ENCODE peak calls at places on chromosomes 11 and 22, in four cellular contexts. F, P, T and L are unnamed samples.

GRCh38 chr11:9823887-9824385 is 160.1 kb downstream of the SWAP70 start:
- DNase-seq in P (no peak), F (no peak), T (no peak), L (no peak)

GRCh38 chr11:111400595-111400994 is 21.5 kb upstream of the POU2AF1 start:
- DNase-seq in T (no peak), P (no peak), F (no peak), L (no peak)

GRCh38 chr22:27110985-27111451 is 453.6 kb downstream of the MIAT start:
- DNase-seq in T (no peak), F (no peak), P (no peak), L (no peak)

GRCh38 chr11:62132188-62132587 is 8.4 kb downstream of the INCENP start:
- DNase-seq in F (peak), T (no peak), P (no peak), L (peak)

GRCh38 chr11:61061081-61061826 is 41.0 kb upstream of the CD5 start:
- DNase-seq in F (peak), P (no peak), T (no peak), L (peak)

GRCh38 chr11:38718659-38719058 is 2120.6 kb upstream of the RAG2 start:
- DNase-seq in T (no peak), F (peak), P (no peak), L (peak)

GRCh38 chr11:115521874-115522273 is 17.7 kb upstream of the CADM1 start:
- DNase-seq in F (no peak), T (no peak), P (no peak), L (no peak)

GRCh38 chr11:66478823-66479740 is 1.2 kb upstream of the DPP3 start:
- DNase-seq in F (peak), T (no peak), P (peak), L (peak)

GRCh38 chr22:19851291-19852176 is 3.1 kb downstream of the GNB1L start:
- DNase-seq in T (no peak), F (no peak), P (no peak), L (no peak)

GRCh38 chr11:27857588-27857987 is 157.3 kb upstream of the BDNF start:
- DNase-seq in F (no peak), P (no peak), T (no peak), L (no peak)

GRCh38 chr22:19548964-19549363 is 24.8 kb upstream of the CLDN5 start:
- DNase-seq in F (no peak), P (no peak), T (no peak), L (no peak)

GRCh38 chr11:37108436-37109204 is 510.6 kb upstream of the RAG2 start:
- DNase-seq in F (no peak), T (no peak), P (no peak), L (no peak)

GRCh38 chr11:86502137-86502536 is 127.5 kb downstream of the CCDC81 start:
- DNase-seq in P (no peak), F (peak), T (no peak), L (no peak)

GRCh38 chr11:20035701-20036601 is 124.3 kb downstream of the DBX1 start:
- DNase-seq in F (peak), T (no peak), P (no peak), L (peak)

GRCh38 chr11:93820085-93820710 is 30.2 kb downstream of the VSTM5 start:
- DNase-seq in T (no peak), F (no peak), P (no peak), L (no peak)

GRCh38 chr22:50604623-50605348 is 4.2 kb downstream of the MAPK8IP2 start:
- DNase-seq in P (no peak), T (no peak), F (no peak), L (no peak)

GRCh38 chr11:20057055-20057943 is 103.0 kb downstream of the DBX1 start:
- DNase-seq in F (peak), T (no peak), P (no peak), L (peak)

GRCh38 chr11:124896071-124896750 is 1.5 kb downstream of the ROBO4 start:
- DNase-seq in P (no peak), F (no peak), T (no peak), L (no peak)

GRCh38 chr11:63673579-63673978 is 2.4 kb upstream of the ATL3 start:
- DNase-seq in F (no peak), T (no peak), P (no peak), L (no peak)

DNA sequence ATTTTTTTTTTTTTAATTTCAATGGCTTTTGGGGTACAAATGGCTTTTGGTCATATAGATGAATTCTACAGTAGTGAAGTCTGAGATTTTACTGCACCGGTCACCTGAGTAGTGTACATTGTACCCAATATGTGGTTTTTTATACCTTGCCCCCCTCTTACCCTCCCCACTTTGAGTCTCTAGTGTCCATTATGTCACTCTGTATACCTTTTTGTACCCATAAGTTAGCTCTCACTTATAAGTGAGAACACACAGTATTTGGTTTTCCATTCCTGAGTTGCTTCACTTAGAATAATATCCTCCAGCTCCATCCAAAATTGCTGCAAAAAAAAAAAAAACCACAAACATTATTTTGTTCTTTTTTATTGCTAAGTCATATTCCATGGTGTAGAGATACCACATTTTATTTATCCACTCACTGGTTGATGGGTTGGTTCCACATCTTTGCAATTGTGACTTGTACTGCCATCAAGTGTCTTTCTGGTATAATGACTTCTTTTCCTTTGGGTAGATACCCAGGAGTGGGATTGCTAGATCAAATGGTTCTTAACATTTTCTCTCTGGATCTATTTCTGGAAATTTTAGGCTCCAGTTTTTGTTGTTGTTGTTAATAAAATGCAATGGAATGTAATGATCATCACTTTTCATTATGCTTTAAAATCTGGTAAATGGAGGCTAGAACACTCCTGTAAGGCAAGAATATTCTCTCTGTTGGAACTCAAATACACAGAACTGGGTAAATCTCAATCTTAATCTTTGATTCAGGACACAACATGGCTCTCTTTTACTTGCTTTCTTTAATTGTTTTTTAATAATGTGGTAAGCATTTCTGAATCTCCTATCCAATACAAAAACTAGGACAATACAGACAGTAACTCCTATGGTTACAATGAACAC is 10.3 kb downstream of the NEAT1 start:
- DNase-seq in F (peak), P (no peak), T (no peak), L (peak)
- TF ChIP-seq CTCF in F (peak), P (peak), T (peak), L (no peak)

GRCh38 chr22:22700631-22701030 is 56.2 kb downstream of the GGTLC2 start:
- DNase-seq in T (no peak), P (no peak), F (no peak), L (no peak)

GRCh38 chr22:22702874-22703570 is 58.6 kb downstream of the GGTLC2 start:
- DNase-seq in T (no peak), F (no peak), P (no peak), L (no peak)

GRCh38 chr22:22703715-22704114 is 59.3 kb downstream of the GGTLC2 start:
- DNase-seq in P (no peak), T (no peak), F (no peak), L (peak)

GRCh38 chr22:22704156-22704946 is 59.9 kb downstream of the GGTLC2 start:
- DNase-seq in T (no peak), P (no peak), F (no peak), L (no peak)

DNA sequence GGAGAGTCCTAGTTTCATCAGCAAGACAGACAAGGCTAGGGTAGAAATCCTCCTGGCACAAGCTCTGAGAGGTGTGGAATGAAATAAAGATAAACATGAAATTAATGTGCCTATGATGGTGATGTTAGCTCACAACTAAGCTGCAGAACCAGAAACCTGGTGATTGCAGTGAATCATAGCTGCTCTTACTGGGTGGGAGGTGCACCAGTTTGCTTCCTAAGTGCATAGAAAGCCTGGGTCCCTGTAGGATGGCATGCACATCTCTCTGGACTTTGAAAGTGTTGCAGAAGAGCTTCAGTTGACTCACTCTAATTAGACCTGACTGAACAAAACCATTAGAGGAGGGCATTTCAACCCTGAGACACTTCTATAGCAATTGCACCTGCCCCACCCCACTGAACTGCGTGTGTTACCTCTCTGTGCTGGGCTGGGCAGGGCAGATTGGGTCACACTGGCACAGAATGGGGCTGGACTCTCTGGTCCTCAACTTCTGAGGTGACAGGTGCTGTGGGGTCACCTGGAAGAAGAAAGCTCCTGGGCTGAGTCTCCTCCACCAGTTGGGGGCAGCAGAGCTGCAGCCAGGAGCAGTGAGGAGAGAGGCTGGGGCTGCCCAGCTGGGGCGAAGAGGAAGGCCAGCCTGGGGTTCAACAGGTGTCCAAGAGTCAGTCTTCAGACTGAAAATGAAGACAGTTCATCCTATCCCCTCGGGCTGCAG is 57.9 kb downstream of the GGTLC2 start:
- DNase-seq in F (peak), T (no peak), P (no peak), L (peak)
- TF ChIP-seq CTCF in F (peak), T (peak), P (no peak), L (peak)

GRCh38 chr11:34468209-34468841 is 29.6 kb downstream of the CAT start:
- DNase-seq in T (no peak), F (peak), P (no peak), L (peak)
- TF ChIP-seq CTCF in T (peak), F (peak), P (peak), L (peak)

GRCh38 chr22:44702479-44703219 is 645 bp downstream of the PRR5 start:
- DNase-seq in T (peak), F (peak), P (no peak), L (peak)
- TF ChIP-seq CTCF in T (no peak), F (no peak), P (no peak), L (no peak)

GRCh38 chr11:117520201-117520600 is 192.5 kb downstream of the CEP164 start:
- DNase-seq in T (no peak), F (no peak), P (no peak), L (peak)
- TF ChIP-seq CTCF in T (no peak), F (no peak), P (no peak), L (no peak)